ENCODE peak calls at places on chromosomes 5 and 9, in four cellular contexts. S is K562, Q is GM12878, J is H1. Z is an unnamed sample.
A peak's percentile ranks its signal among the peaks of the same experiment; 100 is the strongest.

GRCh38 chr9:96015876-96016686 is 140.6 kb downstream of the ERCC6L2 start:
- DNase-seq in S (no peak), J (no peak), Q (peak; percentile 9), Z (no peak)

GRCh38 chr9:105168935-105169334 is 75.5 kb upstream of the SLC44A1 start:
- DNase-seq in S (no peak), Q (no peak), J (no peak), Z (no peak)

GRCh38 chr5:34625246-34625645 is 30.9 kb upstream of the RAI14 start:
- DNase-seq in J (no peak), S (no peak), Q (no peak), Z (no peak)

GRCh38 chr5:177369050-177369912 is 11.6 kb downstream of the RGS14 start:
- DNase-seq in J (no peak), Q (no peak), S (peak; percentile 71), Z (no peak)

GRCh38 chr9:131238402-131239021 is 37.8 kb downstream of the FAM78A start:
- DNase-seq in Q (no peak), S (no peak), J (no peak), Z (no peak)

GRCh38 chr5:143733635-143734341 is 78.2 kb upstream of the HMHB1 start:
- DNase-seq in J (no peak), Q (no peak), S (no peak), Z (no peak)

GRCh38 chr9:106077731-106078130 is 383.4 kb downstream of the TMEM38B start:
- DNase-seq in J (no peak), Q (no peak), S (no peak), Z (no peak)

GRCh38 chr5:107470007-107470582 is 200.6 kb downstream of the EFNA5 start:
- DNase-seq in Q (no peak), S (no peak), J (no peak), Z (no peak)

GRCh38 chr9:36961568-36962360 is 72.3 kb downstream of the PAX5 start:
- DNase-seq in Q (no peak), S (no peak), J (no peak), Z (no peak)

GRCh38 chr5:166788050-166788449 is 1503.4 kb upstream of the WWC1 start:
- DNase-seq in J (no peak), Q (no peak), S (no peak), Z (no peak)

GRCh38 chr5:154485850-154486426 is 7.9 kb upstream of the HAND1 start:
- DNase-seq in J (no peak), S (no peak), Q (no peak), Z (no peak)

GRCh38 chr9:126497673-126498255 is 116.0 kb upstream of the LMX1B start:
- DNase-seq in S (no peak), J (no peak), Q (no peak), Z (no peak)

GRCh38 chr5:28014779-28015178 is 976.4 kb upstream of the CDH9 start:
- DNase-seq in S (peak; percentile 47), J (no peak), Q (no peak), Z (peak; percentile 48)

GRCh38 chr5:97231025-97231636 is 48.1 kb upstream of the RIOK2 start:
- DNase-seq in S (peak; percentile 66), J (no peak), Q (peak; percentile 20), Z (peak; percentile 70)

GRCh38 chr9:35976726-35977125 is 18.8 kb upstream of the OR2S2 start:
- DNase-seq in S (no peak), J (no peak), Q (peak; percentile 7), Z (no peak)

GRCh38 chr5:180212363-180213255 is 3.6 kb upstream of the RASGEF1C start:
- DNase-seq in J (no peak), S (no peak), Q (no peak), Z (no peak)

GRCh38 chr5:51582871-51583384 is 199.7 kb downstream of the ISL1 start:
- DNase-seq in S (no peak), Q (no peak), J (no peak), Z (no peak)

GRCh38 chr5:116409591-116410296 is 164.9 kb downstream of the SEMA6A start:
- DNase-seq in Q (no peak), S (no peak), J (no peak), Z (no peak)

GRCh38 chr5:83848928-83849327 is 128.3 kb upstream of the HAPLN1 start:
- DNase-seq in S (no peak), J (no peak), Q (no peak), Z (no peak)

GRCh38 chr5:131068893-131069643 is 96.0 kb downstream of the HINT1 start:
- DNase-seq in Q (peak; percentile 39), S (no peak), J (no peak), Z (no peak)

GRCh38 chr5:61349935-61350334 is 17.9 kb downstream of the ZSWIM6 start:
- DNase-seq in Q (no peak), J (no peak), S (no peak), Z (no peak)

GRCh38 chr5:72387985-72388384 is 67.8 kb downstream of the PTCD2 start:
- DNase-seq in J (no peak), Q (no peak), S (no peak), Z (no peak)

GRCh38 chr5:179326176-179326997 is 18.9 kb downstream of the ADAMTS2 start:
- DNase-seq in J (no peak), Q (no peak), S (no peak), Z (no peak)

GRCh38 chr5:60463179-60463868 is 236.6 kb downstream of the DEPDC1B start:
- DNase-seq in S (no peak), J (no peak), Q (no peak), Z (peak; percentile 81)

GRCh38 chr5:62783374-62784057 is 204.9 kb downstream of the LRRC70 start:
- DNase-seq in J (no peak), S (no peak), Q (no peak), Z (no peak)

GRCh38 chr5:62780230-62780629 is 201.6 kb downstream of the LRRC70 start:
- DNase-seq in S (no peak), Q (no peak), J (no peak), Z (no peak)

GRCh38 chr5:62780888-62781287 is 202.3 kb downstream of the LRRC70 start:
- DNase-seq in S (no peak), Q (no peak), J (peak; percentile 3), Z (no peak)

GRCh38 chr5:62778327-62779009 is 199.8 kb downstream of the LRRC70 start:
- DNase-seq in S (no peak), J (no peak), Q (no peak), Z (no peak)

DNA sequence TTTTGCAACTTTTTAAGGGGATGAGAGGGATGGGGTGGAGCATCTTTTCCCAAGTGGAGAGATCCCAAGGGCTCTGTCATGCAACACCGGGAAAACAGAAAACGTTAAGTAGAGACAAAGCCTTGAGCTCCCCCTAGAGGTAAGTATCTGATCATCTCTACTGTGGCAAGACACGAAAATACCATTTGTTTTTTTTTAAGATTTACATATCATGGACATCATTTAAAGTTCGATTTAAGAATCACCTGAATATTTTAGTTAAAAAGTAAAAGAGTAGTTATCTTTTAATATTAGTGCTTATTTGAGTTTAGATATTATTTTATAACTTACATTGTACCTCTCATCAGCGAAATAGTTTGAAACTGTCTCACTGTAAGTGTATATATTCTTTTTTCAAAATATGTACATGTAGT is 200.4 kb downstream of the LRRC70 start:
- DNase-seq in Q (no peak), J (no peak), S (peak; percentile 61), Z (peak; percentile 64)
- TF ChIP-seq TAF1 in Q (no peak), J (no peak), S (no peak), Z (no peak)

DNA sequence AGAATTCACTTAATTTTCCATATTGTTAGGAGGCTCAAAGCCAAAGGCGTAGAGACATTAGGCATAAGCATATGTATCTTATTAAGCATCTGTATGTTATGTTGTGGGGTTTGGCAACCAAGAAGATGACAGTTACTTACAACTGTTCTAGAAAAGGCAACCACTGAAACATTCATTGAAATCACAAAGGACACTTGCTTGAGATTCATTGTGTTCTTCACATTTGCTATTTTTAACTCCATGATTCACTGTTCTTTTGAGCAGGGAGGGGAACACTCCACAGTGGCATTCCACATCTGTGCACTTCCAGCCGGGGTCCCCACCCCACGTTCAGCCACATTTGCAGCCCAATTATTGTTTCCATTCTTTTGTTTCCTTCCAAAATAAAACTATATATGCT is 107.1 kb downstream of the PALM2AKAP2 start:
- DNase-seq in Q (no peak), J (no peak), S (no peak), Z (no peak)
- TF ChIP-seq SP1 in Q (no peak), J (no peak), S (no peak), Z (no peak)

DNA sequence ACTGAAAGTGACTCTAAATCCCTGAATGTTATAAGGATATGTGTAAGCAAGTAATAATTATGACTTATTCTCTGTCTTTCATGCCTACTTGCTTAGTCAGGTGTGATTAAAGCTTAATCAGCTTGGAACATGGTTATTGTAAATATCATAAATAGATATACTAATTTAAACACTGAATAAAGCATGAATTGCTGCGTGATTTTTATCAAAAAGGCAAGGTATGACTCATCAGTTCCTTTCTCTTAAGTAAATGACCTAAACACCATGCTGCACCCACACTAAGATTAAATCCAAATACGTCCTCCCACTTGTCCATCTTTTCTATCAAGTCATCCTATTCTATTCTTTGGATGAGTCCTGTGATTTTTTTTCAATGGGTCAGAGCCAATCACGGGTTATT is 124.6 kb upstream of the MTAP start:
- DNase-seq in Q (no peak), S (no peak), J (no peak), Z (no peak)
- TF ChIP-seq TAF1 in Q (no peak), S (no peak), J (no peak), Z (no peak)

GRCh38 chr5:139132515-139132914 is 65.7 kb downstream of the SIL1 start:
- DNase-seq in J (no peak), Q (no peak), S (no peak), Z (no peak)

GRCh38 chr5:139131062-139131856 is 66.9 kb downstream of the SIL1 start:
- DNase-seq in Q (no peak), J (no peak), S (no peak), Z (no peak)

GRCh38 chr5:139131881-139132480 is 66.2 kb downstream of the SIL1 start:
- DNase-seq in Q (no peak), S (no peak), J (no peak), Z (no peak)

GRCh38 chr5:139134906-139135305 is 63.3 kb downstream of the SIL1 start:
- DNase-seq in S (no peak), J (no peak), Q (no peak), Z (no peak)

GRCh38 chr5:139133237-139133636 is 64.9 kb downstream of the SIL1 start:
- DNase-seq in S (no peak), Q (no peak), J (no peak), Z (no peak)
- TF ChIP-seq SP1 in S (no peak), Q (no peak), J (no peak), Z (no peak)

Z was measured in HepG2.